ENCODE peak calls at places on chromosomes 12 and 14, in eight cellular contexts. D is endothelial cell of umbilical vein, A is HCT116, G is colonic mucosa, W is transverse colon, X is cardiac muscle cell, T is stomach, O is neural progenitor cell. M is an unnamed sample.

GRCh38 chr12:47366203-47366978 is 286.6 kb upstream of the AMIGO2 start:
- DNase-seq in D (no peak), A (no peak), G (no peak), W (no peak), X (no peak), T (no peak), O (no peak), M (no peak)

GRCh38 chr12:121905746-121906145 is 12.6 kb upstream of the CFAP251 start:
- DNase-seq in D (no peak), A (no peak), G (no peak), W (no peak), X (no peak), T (no peak), O (no peak), M (no peak)

GRCh38 chr12:6052206-6052939 is 72.1 kb downstream of the VWF start:
- DNase-seq in D (peak), A (no peak), G (no peak), W (no peak), X (no peak), T (no peak), O (no peak), M (no peak)

GRCh38 chr14:69231486-69231885 is 28.5 kb upstream of the GALNT16 start:
- DNase-seq in D (no peak), A (no peak), G (no peak), W (no peak), X (peak), T (peak), O (no peak), M (no peak)

GRCh38 chr14:96423446-96424103 is 31.6 kb downstream of the AK7 start:
- DNase-seq in D (no peak), A (no peak), G (no peak), W (no peak), X (peak), T (no peak), O (no peak), M (no peak)

GRCh38 chr12:750356-751191 is 1.8 kb upstream of the WNK1 start:
- DNase-seq in D (no peak), A (no peak), G (no peak), W (no peak), X (no peak), T (no peak), O (peak), M (no peak)

GRCh38 chr12:106425061-106425706 is 67.6 kb downstream of the POLR3B start:
- DNase-seq in D (no peak), A (no peak), G (no peak), W (no peak), X (peak), T (no peak), O (peak), M (no peak)

GRCh38 chr14:65976771-65977170 is 509.4 kb upstream of the CCDC196 start:
- DNase-seq in D (no peak), A (no peak), G (no peak), W (no peak), X (no peak), T (no peak), O (no peak), M (no peak)

GRCh38 chr14:70162353-70162752 is 26.4 kb downstream of the SLC8A3 start:
- DNase-seq in D (no peak), A (no peak), G (no peak), W (no peak), X (no peak), T (no peak), O (no peak), M (no peak)

GRCh38 chr12:60052483-60052882 is 456.7 kb downstream of the SLC16A7 start:
- DNase-seq in D (peak), A (no peak), G (no peak), W (no peak), X (no peak), T (no peak), O (no peak), M (no peak)

GRCh38 chr14:95198320-95198719 is 41.0 kb upstream of the DICER1 start:
- DNase-seq in D (no peak), A (no peak), G (no peak), W (no peak), X (no peak), T (no peak), O (no peak), M (no peak)

GRCh38 chr14:95197498-95198010 is 40.2 kb upstream of the DICER1 start:
- DNase-seq in D (no peak), A (no peak), G (no peak), W (no peak), X (no peak), T (peak), O (peak), M (no peak)

GRCh38 chr14:95195031-95195430 is 37.7 kb upstream of the DICER1 start:
- DNase-seq in D (no peak), A (no peak), G (no peak), W (no peak), X (no peak), T (no peak), O (no peak), M (no peak)

GRCh38 chr14:95196826-95197497 is 39.6 kb upstream of the DICER1 start:
- DNase-seq in D (no peak), A (no peak), G (no peak), W (no peak), X (no peak), T (no peak), O (no peak), M (no peak)

DNA sequence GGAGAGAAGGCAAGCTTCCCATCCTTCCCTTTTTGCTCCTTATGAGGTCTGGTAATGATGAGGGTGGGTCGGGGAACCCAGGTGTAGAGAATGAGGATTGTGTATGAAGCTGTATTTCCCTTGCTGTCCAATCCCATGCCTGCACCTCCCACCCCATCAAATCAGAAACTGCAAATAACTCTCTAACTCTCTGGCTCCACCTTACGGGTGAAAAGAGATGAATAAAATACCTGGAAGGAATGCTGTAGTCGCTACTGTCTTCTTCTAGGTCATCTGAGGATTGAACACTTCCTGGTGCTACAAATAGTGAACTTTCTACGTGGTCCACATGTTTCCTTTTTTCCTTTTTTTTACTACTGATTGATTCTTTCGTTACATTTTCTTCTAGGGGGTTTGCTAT is 38.9 kb upstream of the DICER1 start:
- DNase-seq in D (no peak), A (peak), G (no peak), W (no peak), X (peak), T (no peak), O (no peak), M (no peak)
- TF ChIP-seq CTCF in D (no peak), A (peak), G (peak), W (peak), X (no peak), T (peak), O (peak), M (no peak)

DNA sequence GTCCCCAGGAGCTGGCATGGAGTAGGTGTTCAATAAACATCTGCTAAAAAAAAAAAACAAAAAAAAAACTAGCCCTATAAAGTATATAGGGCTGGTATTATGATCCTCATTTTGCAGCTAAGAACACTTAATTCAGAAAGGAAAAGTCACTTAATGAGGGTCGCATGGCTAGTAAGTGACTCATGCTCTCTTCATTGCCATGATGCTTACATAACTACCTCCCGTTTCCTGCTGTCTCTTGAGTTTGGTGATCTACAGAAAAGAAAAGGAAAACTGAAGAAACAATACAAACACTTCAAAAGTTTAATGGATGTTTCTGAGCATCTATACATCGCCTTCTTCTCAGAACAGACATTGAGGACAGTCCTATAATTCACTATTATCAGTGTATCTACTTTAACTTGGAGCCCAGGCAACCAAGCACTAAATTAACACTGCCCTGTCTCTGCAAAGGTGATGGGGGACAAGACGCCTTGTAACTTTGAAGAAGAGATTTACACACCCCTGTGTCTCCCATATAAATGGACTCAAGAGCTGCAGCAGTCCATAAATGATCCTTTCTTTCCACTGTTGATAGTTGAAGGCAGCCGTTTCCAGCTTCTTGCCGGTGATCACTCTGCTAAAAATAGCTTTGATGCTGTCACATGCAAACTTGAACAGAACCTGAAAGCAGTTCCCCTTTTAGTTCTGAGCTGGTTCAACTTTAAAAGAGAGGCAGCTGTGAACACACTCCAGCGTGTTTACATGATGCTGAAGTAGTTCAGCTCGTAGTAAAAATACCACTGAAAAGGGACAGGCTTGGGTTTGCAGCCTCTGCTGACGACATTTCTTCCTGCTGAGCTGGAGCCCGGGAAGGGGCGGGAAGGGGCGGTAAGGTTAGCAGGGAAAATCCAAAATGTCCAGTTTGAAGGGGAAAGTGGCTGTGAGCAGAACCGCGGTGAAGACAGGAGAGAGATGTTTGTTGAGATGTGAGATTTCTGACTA is 113.3 kb downstream of the FOXN3 start:
- DNase-seq in D (peak), A (no peak), G (peak), W (peak), X (peak), T (peak), O (peak), M (peak)
- H3K4me3 ChIP-seq in D (no peak), A (peak), G (no peak), W (no peak), X (peak), T (no peak), O (no peak), M (peak)

GRCh38 chr12:2149091-2149490 is 96.3 kb downstream of the CACNA1C start:
- DNase-seq in D (no peak), A (no peak), G (no peak), W (no peak), X (no peak), T (no peak), O (no peak), M (no peak)

GRCh38 chr12:2154521-2154920 is 101.7 kb downstream of the CACNA1C start:
- DNase-seq in D (no peak), A (no peak), G (no peak), W (no peak), X (no peak), T (no peak), O (no peak), M (no peak)

GRCh38 chr12:2156333-2156732 is 103.5 kb downstream of the CACNA1C start:
- DNase-seq in D (no peak), A (no peak), G (no peak), W (no peak), X (no peak), T (no peak), O (no peak), M (no peak)

GRCh38 chr12:2154050-2154449 is 101.3 kb downstream of the CACNA1C start:
- DNase-seq in D (no peak), A (no peak), G (no peak), W (no peak), X (no peak), T (no peak), O (peak), M (peak)

GRCh38 chr12:2152134-2152533 is 99.3 kb downstream of the CACNA1C start:
- DNase-seq in D (no peak), A (no peak), G (no peak), W (no peak), X (no peak), T (no peak), O (no peak), M (no peak)
- TF ChIP-seq CTCF in D (no peak), A (no peak), G (no peak), W (no peak), X (no peak), T (no peak), O (no peak), M (no peak)

GRCh38 chr12:27331299-27331926 is 1.2 kb upstream of the BMAL2 start:
- DNase-seq in D (peak), A (peak), G (no peak), W (no peak), X (no peak), T (no peak), O (no peak), M (peak)
- H3K4me3 ChIP-seq in D (no peak), A (peak), G (no peak), W (no peak), X (no peak), T (no peak), O (no peak), M (peak)

GRCh38 chr12:76552343-76552938 is 7.1 kb downstream of the OSBPL8 start:
- DNase-seq in D (no peak), A (no peak), G (no peak), W (no peak), X (peak), T (no peak), O (no peak), M (no peak)

GRCh38 chr12:76555797-76556196 is 3.8 kb downstream of the OSBPL8 start:
- DNase-seq in D (no peak), A (no peak), G (no peak), W (no peak), X (no peak), T (no peak), O (no peak), M (no peak)

GRCh38 chr12:76556373-76556772 is 3.2 kb downstream of the OSBPL8 start:
- DNase-seq in D (peak), A (no peak), G (no peak), W (no peak), X (no peak), T (no peak), O (no peak), M (no peak)

GRCh38 chr12:76554411-76555225 is 5.0 kb downstream of the OSBPL8 start:
- DNase-seq in D (no peak), A (no peak), G (no peak), W (no peak), X (peak), T (no peak), O (no peak), M (no peak)

GRCh38 chr12:76555226-76555767 is 4.3 kb downstream of the OSBPL8 start:
- DNase-seq in D (no peak), A (no peak), G (no peak), W (no peak), X (no peak), T (no peak), O (no peak), M (no peak)
- TF ChIP-seq CTCF in D (no peak), A (no peak), G (no peak), W (no peak), X (peak), T (no peak), O (no peak), M (no peak)

DNA sequence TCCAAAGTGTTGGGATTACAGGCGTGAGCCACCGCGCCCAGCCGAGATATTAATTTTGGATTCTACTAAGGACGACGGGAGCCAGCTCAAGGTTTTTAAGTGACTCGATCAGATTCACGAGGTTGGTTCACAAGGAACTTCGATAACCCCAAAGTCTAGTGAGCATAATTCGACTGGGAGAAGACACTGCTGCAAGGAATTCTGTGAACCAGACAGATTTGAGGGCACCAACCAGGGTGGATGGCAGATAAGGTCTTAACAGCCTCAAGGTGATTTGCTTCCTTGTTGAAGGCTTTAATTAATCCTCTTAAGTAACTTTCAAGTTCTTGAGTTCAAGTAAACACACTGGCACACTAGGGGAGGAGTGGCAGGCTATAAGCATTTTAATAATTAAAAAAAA is 1.1 kb upstream of the KLHDC2 start:
- DNase-seq in D (no peak), A (no peak), G (peak), W (peak), X (no peak), T (no peak), O (peak), M (no peak)
- H3K4me3 ChIP-seq in D (no peak), A (peak), G (peak), W (peak), X (peak), T (peak), O (peak), M (peak)

GRCh38 chr14:22995889-22996611 is 13.7 kb upstream of the AJUBA start:
- DNase-seq in D (no peak), A (no peak), G (no peak), W (no peak), X (no peak), T (no peak), O (no peak), M (no peak)

GRCh38 chr14:22991852-22992251 is 9.5 kb upstream of the AJUBA start:
- DNase-seq in D (no peak), A (no peak), G (no peak), W (no peak), X (no peak), T (no peak), O (no peak), M (no peak)

GRCh38 chr14:22996823-22997301 is 13.1 kb downstream of the C14orf93 start:
- DNase-seq in D (no peak), A (no peak), G (no peak), W (no peak), X (no peak), T (no peak), O (no peak), M (no peak)

GRCh38 chr14:22993517-22993916 is 11.2 kb upstream of the AJUBA start:
- DNase-seq in D (no peak), A (no peak), G (no peak), W (no peak), X (no peak), T (no peak), O (no peak), M (no peak)

DNA sequence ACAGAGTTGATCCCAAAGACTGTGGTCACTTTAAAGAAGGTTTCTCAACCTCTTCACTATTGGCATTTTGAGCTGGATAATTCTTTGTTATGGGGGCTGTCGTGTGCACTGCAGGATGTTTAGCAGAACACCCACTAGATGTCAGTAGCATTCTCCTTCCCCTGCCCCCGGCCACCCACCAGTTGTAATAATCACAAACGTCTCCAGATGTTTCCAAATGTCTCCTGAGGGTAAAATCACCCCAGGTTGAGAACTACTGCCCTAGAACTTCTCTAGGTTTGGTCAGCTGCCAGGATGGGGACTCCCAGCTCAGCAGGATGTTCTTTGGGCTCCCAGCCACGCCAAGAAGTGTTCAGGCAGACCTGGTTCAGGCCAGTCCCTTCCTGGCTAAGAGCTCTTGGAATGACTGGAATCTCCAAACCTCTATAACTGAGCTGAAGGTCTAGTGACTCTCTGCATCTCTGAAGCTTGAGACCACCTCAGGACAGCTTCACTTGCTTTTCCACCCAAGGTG is 12.5 kb upstream of the AJUBA start:
- DNase-seq in D (peak), A (no peak), G (no peak), W (no peak), X (peak), T (no peak), O (peak), M (no peak)
- TF ChIP-seq CTCF in D (peak), A (peak), G (peak), W (peak), X (peak), T (peak), O (peak), M (peak)

GRCh38 chr14:38185661-38186060 is 22.0 kb upstream of the SSTR1 start:
- DNase-seq in D (no peak), A (no peak), G (no peak), W (no peak), X (no peak), T (no peak), O (no peak), M (no peak)

GRCh38 chr14:38184132-38184531 is 23.6 kb upstream of the SSTR1 start:
- DNase-seq in D (no peak), A (no peak), G (no peak), W (no peak), X (no peak), T (no peak), O (no peak), M (no peak)

GRCh38 chr14:38186217-38186616 is 21.5 kb upstream of the SSTR1 start:
- DNase-seq in D (no peak), A (no peak), G (no peak), W (no peak), X (no peak), T (no peak), O (no peak), M (no peak)

GRCh38 chr14:38187475-38187874 is 20.2 kb upstream of the SSTR1 start:
- DNase-seq in D (no peak), A (no peak), G (no peak), W (no peak), X (no peak), T (peak), O (no peak), M (no peak)

DNA sequence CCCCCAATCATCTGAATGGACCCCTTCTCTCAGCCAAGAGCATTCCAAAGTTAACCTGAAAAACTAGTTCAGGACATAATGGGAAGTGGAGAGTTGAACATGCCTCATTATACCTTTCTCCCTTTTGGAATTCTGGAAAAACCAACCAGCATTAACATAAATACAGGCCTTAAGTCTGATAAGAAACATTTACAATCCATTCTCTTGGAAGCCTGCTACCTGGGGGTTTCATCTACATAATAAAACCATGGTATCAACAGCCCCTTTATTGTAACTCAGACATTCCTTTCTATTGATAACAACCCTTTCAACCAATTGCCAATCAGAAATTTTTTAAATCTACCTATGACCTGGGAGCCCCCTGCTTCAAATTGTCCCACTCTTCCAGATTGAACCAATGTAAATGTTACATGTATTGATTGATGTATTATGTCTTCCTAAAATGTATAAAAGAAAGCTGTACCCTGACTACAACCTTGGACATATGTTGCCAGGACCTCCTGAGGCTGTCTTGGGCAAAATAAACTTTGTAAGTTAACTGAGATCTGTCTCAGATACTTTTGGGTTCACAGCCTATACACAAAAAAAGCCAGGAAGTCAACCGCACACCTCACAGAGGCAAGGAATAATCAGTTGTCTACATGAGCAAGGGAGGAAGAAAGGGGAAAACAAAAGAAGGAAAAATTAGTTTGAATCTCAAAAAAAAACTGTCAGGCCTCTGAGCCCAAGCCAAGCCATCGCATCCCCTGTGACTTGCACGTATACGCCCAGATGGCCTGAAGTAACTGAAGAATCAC is 17.6 kb upstream of the SSTR1 start:
- DNase-seq in D (no peak), A (no peak), G (no peak), W (no peak), X (no peak), T (no peak), O (no peak), M (no peak)
- H3K4me3 ChIP-seq in D (no peak), A (no peak), G (no peak), W (no peak), X (no peak), T (no peak), O (no peak), M (no peak)

M was measured in AG04449.